ENCODE peak calls at places on chromosomes 6 and 20, in nine cellular contexts. One of them, this sample, is unnamed.

GRCh38 chr6:170142559-170142958 is 148.3 kb downstream of the DLL1 start:
- DNase-seq in ascending aorta: peak
- DNase-seq in stimulated activated CD4-positive, alpha-beta T cell treated with anti-CD3 and anti-CD28 coated beads, Interleukin-1b, Interleukin-23, amount 100 ng/mL, for 4 hours: no peak
- DNase-seq in amniotic stem cell: no peak
- DNase-seq in left ventricle myocardium superior: peak
- DNase-seq in cardiac muscle cell: no peak
- DNase-seq in fibroblast of pulmonary artery: no peak
- DNase-seq in effector memory CD8-positive, alpha-beta T cell: no peak
- DNase-seq in mucosa of descending colon: no peak
- DNase-seq in this sample: peak

GRCh38 chr20:59422911-59423520 is 122.6 kb downstream of the EDN3 start:
- DNase-seq in amniotic stem cell: no peak
- DNase-seq in effector memory CD8-positive, alpha-beta T cell: no peak
- DNase-seq in left ventricle myocardium superior: no peak
- DNase-seq in fibroblast of pulmonary artery: no peak
- DNase-seq in ascending aorta: no peak
- DNase-seq in mucosa of descending colon: no peak
- DNase-seq in stimulated activated CD4-positive, alpha-beta T cell treated with anti-CD3 and anti-CD28 coated beads, Interleukin-1b, Interleukin-23, amount 100 ng/mL, for 4 hours: no peak
- DNase-seq in cardiac muscle cell: no peak
- DNase-seq in this sample: no peak

GRCh38 chr6:89311853-89312531 is 3.1 kb downstream of the GABRR2 start:
- DNase-seq in cardiac muscle cell: peak
- DNase-seq in fibroblast of pulmonary artery: peak
- DNase-seq in left ventricle myocardium superior: peak
- DNase-seq in ascending aorta: peak
- DNase-seq in stimulated activated CD4-positive, alpha-beta T cell treated with anti-CD3 and anti-CD28 coated beads, Interleukin-1b, Interleukin-23, amount 100 ng/mL, for 4 hours: no peak
- DNase-seq in amniotic stem cell: no peak
- DNase-seq in effector memory CD8-positive, alpha-beta T cell: no peak
- DNase-seq in mucosa of descending colon: peak
- DNase-seq in this sample: peak

GRCh38 chr6:133300896-133301295 is 59.7 kb downstream of the EYA4 start:
- DNase-seq in stimulated activated CD4-positive, alpha-beta T cell treated with anti-CD3 and anti-CD28 coated beads, Interleukin-1b, Interleukin-23, amount 100 ng/mL, for 4 hours: no peak
- DNase-seq in left ventricle myocardium superior: no peak
- DNase-seq in amniotic stem cell: no peak
- DNase-seq in mucosa of descending colon: no peak
- DNase-seq in effector memory CD8-positive, alpha-beta T cell: no peak
- DNase-seq in ascending aorta: no peak
- DNase-seq in cardiac muscle cell: no peak
- DNase-seq in fibroblast of pulmonary artery: no peak
- DNase-seq in this sample: no peak

GRCh38 chr6:138987643-138988468 is at the start of gene REPS1:
- DNase-seq in ascending aorta: peak
- DNase-seq in cardiac muscle cell: peak
- DNase-seq in stimulated activated CD4-positive, alpha-beta T cell treated with anti-CD3 and anti-CD28 coated beads, Interleukin-1b, Interleukin-23, amount 100 ng/mL, for 4 hours: peak
- DNase-seq in fibroblast of pulmonary artery: peak
- DNase-seq in mucosa of descending colon: peak
- DNase-seq in effector memory CD8-positive, alpha-beta T cell: peak
- DNase-seq in amniotic stem cell: peak
- DNase-seq in left ventricle myocardium superior: peak
- DNase-seq in this sample: peak

GRCh38 chr6:146857180-146857959 is 258.6 kb downstream of the ADGB start:
- DNase-seq in mucosa of descending colon: peak
- DNase-seq in effector memory CD8-positive, alpha-beta T cell: peak
- DNase-seq in stimulated activated CD4-positive, alpha-beta T cell treated with anti-CD3 and anti-CD28 coated beads, Interleukin-1b, Interleukin-23, amount 100 ng/mL, for 4 hours: peak
- DNase-seq in fibroblast of pulmonary artery: peak
- DNase-seq in ascending aorta: peak
- DNase-seq in left ventricle myocardium superior: peak
- DNase-seq in amniotic stem cell: peak
- DNase-seq in cardiac muscle cell: peak
- DNase-seq in this sample: peak

GRCh38 chr6:2708456-2708855 is 42.3 kb downstream of the MYLK4 start:
- DNase-seq in left ventricle myocardium superior: no peak
- DNase-seq in mucosa of descending colon: no peak
- DNase-seq in ascending aorta: no peak
- DNase-seq in fibroblast of pulmonary artery: peak
- DNase-seq in stimulated activated CD4-positive, alpha-beta T cell treated with anti-CD3 and anti-CD28 coated beads, Interleukin-1b, Interleukin-23, amount 100 ng/mL, for 4 hours: no peak
- DNase-seq in amniotic stem cell: no peak
- DNase-seq in effector memory CD8-positive, alpha-beta T cell: no peak
- DNase-seq in cardiac muscle cell: no peak
- DNase-seq in this sample: no peak

GRCh38 chr6:84002226-84002625 is 31.3 kb upstream of the MRAP2 start:
- DNase-seq in effector memory CD8-positive, alpha-beta T cell: no peak
- DNase-seq in fibroblast of pulmonary artery: no peak
- DNase-seq in stimulated activated CD4-positive, alpha-beta T cell treated with anti-CD3 and anti-CD28 coated beads, Interleukin-1b, Interleukin-23, amount 100 ng/mL, for 4 hours: no peak
- DNase-seq in mucosa of descending colon: no peak
- DNase-seq in amniotic stem cell: no peak
- DNase-seq in left ventricle myocardium superior: no peak
- DNase-seq in ascending aorta: no peak
- DNase-seq in cardiac muscle cell: no peak
- DNase-seq in this sample: no peak

GRCh38 chr20:63296411-63297299 is 3.7 kb downstream of the COL20A1 start:
- DNase-seq in fibroblast of pulmonary artery: no peak
- DNase-seq in left ventricle myocardium superior: no peak
- DNase-seq in mucosa of descending colon: no peak
- DNase-seq in amniotic stem cell: no peak
- DNase-seq in cardiac muscle cell: no peak
- DNase-seq in stimulated activated CD4-positive, alpha-beta T cell treated with anti-CD3 and anti-CD28 coated beads, Interleukin-1b, Interleukin-23, amount 100 ng/mL, for 4 hours: no peak
- DNase-seq in effector memory CD8-positive, alpha-beta T cell: no peak
- DNase-seq in ascending aorta: no peak
- DNase-seq in this sample: no peak

GRCh38 chr6:73579389-73579788 is 58.6 kb upstream of the EEF1A1 start:
- DNase-seq in fibroblast of pulmonary artery: no peak
- DNase-seq in effector memory CD8-positive, alpha-beta T cell: no peak
- DNase-seq in cardiac muscle cell: no peak
- DNase-seq in mucosa of descending colon: no peak
- DNase-seq in ascending aorta: no peak
- DNase-seq in stimulated activated CD4-positive, alpha-beta T cell treated with anti-CD3 and anti-CD28 coated beads, Interleukin-1b, Interleukin-23, amount 100 ng/mL, for 4 hours: no peak
- DNase-seq in amniotic stem cell: no peak
- DNase-seq in left ventricle myocardium superior: no peak
- DNase-seq in this sample: peak

GRCh38 chr6:7697820-7698623 is 27.9 kb upstream of the BMP6 start:
- DNase-seq in cardiac muscle cell: no peak
- DNase-seq in mucosa of descending colon: no peak
- DNase-seq in ascending aorta: peak
- DNase-seq in left ventricle myocardium superior: no peak
- DNase-seq in effector memory CD8-positive, alpha-beta T cell: no peak
- DNase-seq in amniotic stem cell: peak
- DNase-seq in fibroblast of pulmonary artery: peak
- DNase-seq in stimulated activated CD4-positive, alpha-beta T cell treated with anti-CD3 and anti-CD28 coated beads, Interleukin-1b, Interleukin-23, amount 100 ng/mL, for 4 hours: no peak
- DNase-seq in this sample: no peak

GRCh38 chr6:14210077-14210476 is 92.5 kb downstream of the CD83 start:
- DNase-seq in amniotic stem cell: no peak
- DNase-seq in cardiac muscle cell: no peak
- DNase-seq in ascending aorta: no peak
- DNase-seq in stimulated activated CD4-positive, alpha-beta T cell treated with anti-CD3 and anti-CD28 coated beads, Interleukin-1b, Interleukin-23, amount 100 ng/mL, for 4 hours: no peak
- DNase-seq in left ventricle myocardium superior: no peak
- DNase-seq in mucosa of descending colon: no peak
- DNase-seq in effector memory CD8-positive, alpha-beta T cell: no peak
- DNase-seq in fibroblast of pulmonary artery: no peak
- DNase-seq in this sample: no peak

GRCh38 chr6:123329337-123329736 is 307.4 kb downstream of the TRDN start:
- DNase-seq in stimulated activated CD4-positive, alpha-beta T cell treated with anti-CD3 and anti-CD28 coated beads, Interleukin-1b, Interleukin-23, amount 100 ng/mL, for 4 hours: no peak
- DNase-seq in ascending aorta: no peak
- DNase-seq in mucosa of descending colon: no peak
- DNase-seq in cardiac muscle cell: no peak
- DNase-seq in amniotic stem cell: no peak
- DNase-seq in effector memory CD8-positive, alpha-beta T cell: no peak
- DNase-seq in left ventricle myocardium superior: no peak
- DNase-seq in fibroblast of pulmonary artery: no peak
- DNase-seq in this sample: no peak

GRCh38 chr6:26556263-26557070 is 18.3 kb downstream of the HMGN4 start:
- DNase-seq in fibroblast of pulmonary artery: peak
- DNase-seq in amniotic stem cell: peak
- DNase-seq in mucosa of descending colon: no peak
- DNase-seq in stimulated activated CD4-positive, alpha-beta T cell treated with anti-CD3 and anti-CD28 coated beads, Interleukin-1b, Interleukin-23, amount 100 ng/mL, for 4 hours: no peak
- DNase-seq in cardiac muscle cell: no peak
- DNase-seq in ascending aorta: peak
- DNase-seq in effector memory CD8-positive, alpha-beta T cell: peak
- DNase-seq in left ventricle myocardium superior: peak
- DNase-seq in this sample: no peak

GRCh38 chr20:4516851-4517250 is 204.9 kb upstream of the PRND start:
- DNase-seq in ascending aorta: no peak
- DNase-seq in effector memory CD8-positive, alpha-beta T cell: no peak
- DNase-seq in cardiac muscle cell: no peak
- DNase-seq in stimulated activated CD4-positive, alpha-beta T cell treated with anti-CD3 and anti-CD28 coated beads, Interleukin-1b, Interleukin-23, amount 100 ng/mL, for 4 hours: no peak
- DNase-seq in mucosa of descending colon: no peak
- DNase-seq in fibroblast of pulmonary artery: no peak
- DNase-seq in amniotic stem cell: no peak
- DNase-seq in left ventricle myocardium superior: no peak
- DNase-seq in this sample: no peak

GRCh38 chr6:41901882-41902519 is 6.8 kb upstream of the USP49 start:
- DNase-seq in amniotic stem cell: no peak
- DNase-seq in fibroblast of pulmonary artery: peak
- DNase-seq in mucosa of descending colon: peak
- DNase-seq in stimulated activated CD4-positive, alpha-beta T cell treated with anti-CD3 and anti-CD28 coated beads, Interleukin-1b, Interleukin-23, amount 100 ng/mL, for 4 hours: peak
- DNase-seq in left ventricle myocardium superior: no peak
- DNase-seq in ascending aorta: no peak
- DNase-seq in cardiac muscle cell: no peak
- DNase-seq in effector memory CD8-positive, alpha-beta T cell: peak
- DNase-seq in this sample: peak

GRCh38 chr20:19786311-19786710 is 28.3 kb downstream of the RIN2 start:
- DNase-seq in effector memory CD8-positive, alpha-beta T cell: no peak
- DNase-seq in fibroblast of pulmonary artery: peak
- DNase-seq in cardiac muscle cell: no peak
- DNase-seq in stimulated activated CD4-positive, alpha-beta T cell treated with anti-CD3 and anti-CD28 coated beads, Interleukin-1b, Interleukin-23, amount 100 ng/mL, for 4 hours: no peak
- DNase-seq in amniotic stem cell: no peak
- DNase-seq in mucosa of descending colon: peak
- DNase-seq in left ventricle myocardium superior: peak
- DNase-seq in ascending aorta: no peak
- DNase-seq in this sample: peak

GRCh38 chr20:57428611-57429496 is 37.7 kb downstream of the RBM38 start:
- DNase-seq in fibroblast of pulmonary artery: no peak
- DNase-seq in ascending aorta: peak
- DNase-seq in effector memory CD8-positive, alpha-beta T cell: no peak
- DNase-seq in left ventricle myocardium superior: peak
- DNase-seq in mucosa of descending colon: no peak
- DNase-seq in stimulated activated CD4-positive, alpha-beta T cell treated with anti-CD3 and anti-CD28 coated beads, Interleukin-1b, Interleukin-23, amount 100 ng/mL, for 4 hours: no peak
- DNase-seq in amniotic stem cell: no peak
- DNase-seq in cardiac muscle cell: no peak
- DNase-seq in this sample: no peak

GRCh38 chr6:167510648-167511047 is 185.8 kb downstream of the TTLL2 start:
- DNase-seq in mucosa of descending colon: no peak
- DNase-seq in fibroblast of pulmonary artery: no peak
- DNase-seq in cardiac muscle cell: no peak
- DNase-seq in stimulated activated CD4-positive, alpha-beta T cell treated with anti-CD3 and anti-CD28 coated beads, Interleukin-1b, Interleukin-23, amount 100 ng/mL, for 4 hours: no peak
- DNase-seq in amniotic stem cell: no peak
- DNase-seq in effector memory CD8-positive, alpha-beta T cell: no peak
- DNase-seq in left ventricle myocardium superior: no peak
- DNase-seq in ascending aorta: no peak
- DNase-seq in this sample: no peak

GRCh38 chr6:157770946-157771345 is 52.1 kb upstream of the SNX9 start:
- DNase-seq in fibroblast of pulmonary artery: no peak
- DNase-seq in stimulated activated CD4-positive, alpha-beta T cell treated with anti-CD3 and anti-CD28 coated beads, Interleukin-1b, Interleukin-23, amount 100 ng/mL, for 4 hours: no peak
- DNase-seq in amniotic stem cell: no peak
- DNase-seq in mucosa of descending colon: no peak
- DNase-seq in left ventricle myocardium superior: no peak
- DNase-seq in effector memory CD8-positive, alpha-beta T cell: no peak
- DNase-seq in cardiac muscle cell: no peak
- DNase-seq in ascending aorta: no peak
- DNase-seq in this sample: no peak

GRCh38 chr20:3911956-3912355 is 22.8 kb downstream of the PANK2 start:
- DNase-seq in fibroblast of pulmonary artery: no peak
- DNase-seq in mucosa of descending colon: peak
- DNase-seq in effector memory CD8-positive, alpha-beta T cell: no peak
- DNase-seq in amniotic stem cell: no peak
- DNase-seq in left ventricle myocardium superior: no peak
- DNase-seq in ascending aorta: no peak
- DNase-seq in cardiac muscle cell: no peak
- DNase-seq in stimulated activated CD4-positive, alpha-beta T cell treated with anti-CD3 and anti-CD28 coated beads, Interleukin-1b, Interleukin-23, amount 100 ng/mL, for 4 hours: no peak
- DNase-seq in this sample: peak

GRCh38 chr20:1657556-1658334 is at the start of gene SIRPG:
- DNase-seq in left ventricle myocardium superior: no peak
- DNase-seq in amniotic stem cell: no peak
- DNase-seq in ascending aorta: no peak
- DNase-seq in mucosa of descending colon: peak
- DNase-seq in fibroblast of pulmonary artery: no peak
- DNase-seq in effector memory CD8-positive, alpha-beta T cell: no peak
- DNase-seq in stimulated activated CD4-positive, alpha-beta T cell treated with anti-CD3 and anti-CD28 coated beads, Interleukin-1b, Interleukin-23, amount 100 ng/mL, for 4 hours: no peak
- DNase-seq in cardiac muscle cell: no peak
- DNase-seq in this sample: no peak

GRCh38 chr6:43733471-43734293 is 36.3 kb upstream of the VEGFA start:
- DNase-seq in left ventricle myocardium superior: no peak
- DNase-seq in amniotic stem cell: no peak
- DNase-seq in fibroblast of pulmonary artery: no peak
- DNase-seq in effector memory CD8-positive, alpha-beta T cell: peak
- DNase-seq in ascending aorta: peak
- DNase-seq in mucosa of descending colon: no peak
- DNase-seq in cardiac muscle cell: no peak
- DNase-seq in stimulated activated CD4-positive, alpha-beta T cell treated with anti-CD3 and anti-CD28 coated beads, Interleukin-1b, Interleukin-23, amount 100 ng/mL, for 4 hours: peak
- DNase-seq in this sample: no peak

GRCh38 chr6:89596484-89596883 is 42.1 kb downstream of the LYRM2 start:
- DNase-seq in cardiac muscle cell: no peak
- DNase-seq in stimulated activated CD4-positive, alpha-beta T cell treated with anti-CD3 and anti-CD28 coated beads, Interleukin-1b, Interleukin-23, amount 100 ng/mL, for 4 hours: no peak
- DNase-seq in ascending aorta: no peak
- DNase-seq in amniotic stem cell: no peak
- DNase-seq in effector memory CD8-positive, alpha-beta T cell: no peak
- DNase-seq in mucosa of descending colon: no peak
- DNase-seq in fibroblast of pulmonary artery: no peak
- DNase-seq in left ventricle myocardium superior: no peak
- DNase-seq in this sample: no peak

GRCh38 chr20:57124346-57124745 is 142.1 kb downstream of the BMP7 start:
- DNase-seq in left ventricle myocardium superior: no peak
- DNase-seq in ascending aorta: no peak
- DNase-seq in amniotic stem cell: no peak
- DNase-seq in mucosa of descending colon: no peak
- DNase-seq in fibroblast of pulmonary artery: no peak
- DNase-seq in stimulated activated CD4-positive, alpha-beta T cell treated with anti-CD3 and anti-CD28 coated beads, Interleukin-1b, Interleukin-23, amount 100 ng/mL, for 4 hours: no peak
- DNase-seq in cardiac muscle cell: no peak
- DNase-seq in effector memory CD8-positive, alpha-beta T cell: no peak
- DNase-seq in this sample: no peak

GRCh38 chr6:149454405-149454848 is 30.4 kb downstream of the ZC3H12D start:
- DNase-seq in ascending aorta: peak
- DNase-seq in fibroblast of pulmonary artery: peak
- DNase-seq in mucosa of descending colon: peak
- DNase-seq in cardiac muscle cell: no peak
- DNase-seq in stimulated activated CD4-positive, alpha-beta T cell treated with anti-CD3 and anti-CD28 coated beads, Interleukin-1b, Interleukin-23, amount 100 ng/mL, for 4 hours: no peak
- DNase-seq in effector memory CD8-positive, alpha-beta T cell: no peak
- DNase-seq in left ventricle myocardium superior: peak
- DNase-seq in amniotic stem cell: no peak
- DNase-seq in this sample: peak

GRCh38 chr20:55893031-55893430 is 112.3 kb downstream of the CBLN4 start:
- DNase-seq in stimulated activated CD4-positive, alpha-beta T cell treated with anti-CD3 and anti-CD28 coated beads, Interleukin-1b, Interleukin-23, amount 100 ng/mL, for 4 hours: no peak
- DNase-seq in left ventricle myocardium superior: no peak
- DNase-seq in cardiac muscle cell: no peak
- DNase-seq in effector memory CD8-positive, alpha-beta T cell: no peak
- DNase-seq in amniotic stem cell: no peak
- DNase-seq in ascending aorta: no peak
- DNase-seq in mucosa of descending colon: no peak
- DNase-seq in fibroblast of pulmonary artery: no peak
- DNase-seq in this sample: no peak

GRCh38 chr6:7267521-7268091 is 45.4 kb downstream of the SSR1 start:
- DNase-seq in effector memory CD8-positive, alpha-beta T cell: no peak
- DNase-seq in amniotic stem cell: peak
- DNase-seq in stimulated activated CD4-positive, alpha-beta T cell treated with anti-CD3 and anti-CD28 coated beads, Interleukin-1b, Interleukin-23, amount 100 ng/mL, for 4 hours: no peak
- DNase-seq in ascending aorta: peak
- DNase-seq in cardiac muscle cell: no peak
- DNase-seq in fibroblast of pulmonary artery: peak
- DNase-seq in mucosa of descending colon: peak
- DNase-seq in left ventricle myocardium superior: no peak
- DNase-seq in this sample: no peak

GRCh38 chr20:57651977-57652864 is 32.0 kb upstream of the ZBP1 start:
- DNase-seq in mucosa of descending colon: no peak
- DNase-seq in stimulated activated CD4-positive, alpha-beta T cell treated with anti-CD3 and anti-CD28 coated beads, Interleukin-1b, Interleukin-23, amount 100 ng/mL, for 4 hours: no peak
- DNase-seq in effector memory CD8-positive, alpha-beta T cell: no peak
- DNase-seq in cardiac muscle cell: no peak
- DNase-seq in left ventricle myocardium superior: peak
- DNase-seq in ascending aorta: peak
- DNase-seq in amniotic stem cell: no peak
- DNase-seq in fibroblast of pulmonary artery: no peak
- DNase-seq in this sample: peak

GRCh38 chr20:36317675-36318074 is 11.5 kb downstream of the DLGAP4 start:
- DNase-seq in fibroblast of pulmonary artery: no peak
- DNase-seq in cardiac muscle cell: no peak
- DNase-seq in ascending aorta: no peak
- DNase-seq in mucosa of descending colon: no peak
- DNase-seq in stimulated activated CD4-positive, alpha-beta T cell treated with anti-CD3 and anti-CD28 coated beads, Interleukin-1b, Interleukin-23, amount 100 ng/mL, for 4 hours: no peak
- DNase-seq in effector memory CD8-positive, alpha-beta T cell: no peak
- DNase-seq in amniotic stem cell: no peak
- DNase-seq in left ventricle myocardium superior: no peak
- DNase-seq in this sample: no peak

GRCh38 chr20:52826321-52826720 is 145.8 kb upstream of the TSHZ2 start:
- DNase-seq in amniotic stem cell: no peak
- DNase-seq in fibroblast of pulmonary artery: no peak
- DNase-seq in cardiac muscle cell: no peak
- DNase-seq in effector memory CD8-positive, alpha-beta T cell: no peak
- DNase-seq in mucosa of descending colon: no peak
- DNase-seq in left ventricle myocardium superior: no peak
- DNase-seq in ascending aorta: no peak
- DNase-seq in stimulated activated CD4-positive, alpha-beta T cell treated with anti-CD3 and anti-CD28 coated beads, Interleukin-1b, Interleukin-23, amount 100 ng/mL, for 4 hours: no peak
- DNase-seq in this sample: no peak